ENCODE peak calls at places on chromosome 13, in five cellular contexts. One of them, this sample, is unnamed. For H3K27me3, the result is how much of the 10 kb centered on the place peaks cover.

GRCh38 chr13:57045816-57046691 is 94.7 kb upstream of the PRR20A start:
- DNase-seq in heart right ventricle: no peak
- DNase-seq in heart left ventricle: no peak
- DNase-seq in uterus: no peak
- DNase-seq in CD4-positive, alpha-beta T cell: no peak
- DNase-seq in this sample: no peak

GRCh38 chr13:114248011-114248410 is 13.3 kb downstream of the CDC16 start:
- DNase-seq in heart right ventricle: no peak
- DNase-seq in heart left ventricle: no peak
- DNase-seq in uterus: no peak
- DNase-seq in CD4-positive, alpha-beta T cell: no peak
- DNase-seq in this sample: no peak

GRCh38 chr13:70756088-70756487 is 647.8 kb upstream of the KLHL1 start:
- DNase-seq in heart right ventricle: no peak
- DNase-seq in heart left ventricle: no peak
- DNase-seq in uterus: no peak
- DNase-seq in CD4-positive, alpha-beta T cell: no peak
- DNase-seq in this sample: no peak

GRCh38 chr13:114146629-114147028 is 14.2 kb upstream of the RASA3 start:
- DNase-seq in heart right ventricle: no peak
- DNase-seq in heart left ventricle: peak
- DNase-seq in uterus: no peak
- DNase-seq in CD4-positive, alpha-beta T cell: no peak
- DNase-seq in this sample: no peak

GRCh38 chr13:73832203-73832602 is 302.0 kb downstream of the KLF12 start:
- DNase-seq in heart right ventricle: no peak
- DNase-seq in heart left ventricle: no peak
- DNase-seq in uterus: no peak
- DNase-seq in CD4-positive, alpha-beta T cell: no peak
- DNase-seq in this sample: no peak

GRCh38 chr13:23359882-23360281 is 73.6 kb downstream of the SACS start:
- DNase-seq in heart right ventricle: no peak
- DNase-seq in heart left ventricle: no peak
- DNase-seq in uterus: no peak
- DNase-seq in CD4-positive, alpha-beta T cell: no peak
- DNase-seq in this sample: no peak

GRCh38 chr13:51148952-51149573 is 38.0 kb upstream of the C13orf42 start:
- DNase-seq in heart right ventricle: peak
- DNase-seq in heart left ventricle: no peak
- DNase-seq in uterus: peak
- DNase-seq in CD4-positive, alpha-beta T cell: no peak
- DNase-seq in this sample: no peak

GRCh38 chr13:64871742-64872141 is 2358.4 kb downstream of the PCDH9 start:
- DNase-seq in heart right ventricle: peak
- DNase-seq in heart left ventricle: no peak
- DNase-seq in uterus: no peak
- DNase-seq in CD4-positive, alpha-beta T cell: no peak
- DNase-seq in this sample: no peak

GRCh38 chr13:109744512-109745051 is 41.8 kb downstream of the IRS2 start:
- DNase-seq in heart right ventricle: peak
- DNase-seq in heart left ventricle: peak
- DNase-seq in uterus: peak
- DNase-seq in CD4-positive, alpha-beta T cell: no peak
- DNase-seq in this sample: no peak
- H3K27ac ChIP-seq in heart right ventricle: no peak
- H3K27ac ChIP-seq in heart left ventricle: no peak
- H3K27ac ChIP-seq in uterus: no peak
- H3K27ac ChIP-seq in CD4-positive, alpha-beta T cell: no peak
- H3K27ac ChIP-seq in this sample: no peak

DNA sequence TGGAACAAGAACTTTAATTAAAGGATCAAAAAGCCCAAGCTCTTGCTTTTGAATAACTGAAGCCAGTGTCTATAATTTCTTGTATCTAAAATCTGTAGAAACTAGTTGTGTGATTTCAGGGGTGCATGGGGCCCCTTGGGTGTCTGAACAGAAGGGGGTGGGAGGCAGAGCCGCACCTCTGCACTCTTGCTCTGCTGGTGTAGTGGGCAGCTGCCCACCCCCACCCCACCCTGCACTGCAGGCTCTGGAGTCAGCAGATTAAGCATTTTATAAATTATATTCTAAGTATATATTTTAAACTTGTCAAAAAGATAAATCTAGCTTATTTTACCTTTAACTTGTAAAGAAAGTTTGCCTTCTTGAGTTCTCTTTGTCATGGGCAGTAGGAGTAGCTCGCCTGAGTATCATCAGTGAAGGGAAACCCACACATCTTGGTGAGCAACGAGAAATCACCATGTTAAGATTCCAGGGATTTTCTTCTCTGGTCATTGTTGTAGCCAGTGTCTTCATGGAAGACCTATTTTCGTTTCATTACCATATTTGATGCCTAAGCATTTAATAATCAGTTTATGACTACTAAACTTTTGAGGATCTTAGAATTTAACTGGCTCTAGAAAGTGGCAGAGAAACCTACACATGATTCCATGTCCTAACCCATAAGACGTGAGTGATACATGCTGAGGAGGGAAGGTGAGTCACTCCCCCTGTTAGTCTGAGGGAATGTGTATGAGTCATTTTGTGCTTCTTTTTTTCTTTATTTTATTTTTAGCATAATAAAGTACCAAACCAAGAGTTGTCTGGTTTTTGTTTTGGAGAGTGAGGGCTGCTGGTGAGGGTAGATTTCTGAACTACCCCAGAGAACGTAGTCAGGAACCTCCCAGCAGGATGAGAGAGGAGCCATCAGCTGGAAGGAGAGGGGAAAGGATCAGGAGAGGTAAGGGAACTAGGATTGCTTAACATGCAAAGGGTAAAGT is 7.7 kb downstream of the UBE2L5 start:
- DNase-seq in heart right ventricle: no peak
- DNase-seq in heart left ventricle: no peak
- DNase-seq in uterus: no peak
- DNase-seq in CD4-positive, alpha-beta T cell: no peak
- DNase-seq in this sample: no peak
- TF ChIP-seq CTCF in heart right ventricle: no peak
- TF ChIP-seq CTCF in heart left ventricle: no peak
- TF ChIP-seq CTCF in uterus: peak
- TF ChIP-seq CTCF in CD4-positive, alpha-beta T cell: no peak
- TF ChIP-seq CTCF in this sample: no peak

GRCh38 chr13:112053744-112054615 is 13.0 kb upstream of the SOX1 start:
- DNase-seq in heart right ventricle: no peak
- DNase-seq in heart left ventricle: no peak
- DNase-seq in uterus: no peak
- DNase-seq in CD4-positive, alpha-beta T cell: no peak
- DNase-seq in this sample: no peak

GRCh38 chr13:112055032-112055416 is 11.9 kb upstream of the SOX1 start:
- DNase-seq in heart right ventricle: no peak
- DNase-seq in heart left ventricle: no peak
- DNase-seq in uterus: no peak
- DNase-seq in CD4-positive, alpha-beta T cell: no peak
- DNase-seq in this sample: no peak

GRCh38 chr13:112053167-112053743 is 13.7 kb upstream of the SOX1 start:
- DNase-seq in heart right ventricle: no peak
- DNase-seq in heart left ventricle: no peak
- DNase-seq in uterus: no peak
- DNase-seq in CD4-positive, alpha-beta T cell: no peak
- DNase-seq in this sample: no peak

GRCh38 chr13:112055417-112056206 is 11.3 kb upstream of the SOX1 start:
- DNase-seq in heart right ventricle: no peak
- DNase-seq in heart left ventricle: no peak
- DNase-seq in uterus: no peak
- DNase-seq in CD4-positive, alpha-beta T cell: no peak
- DNase-seq in this sample: no peak

DNA sequence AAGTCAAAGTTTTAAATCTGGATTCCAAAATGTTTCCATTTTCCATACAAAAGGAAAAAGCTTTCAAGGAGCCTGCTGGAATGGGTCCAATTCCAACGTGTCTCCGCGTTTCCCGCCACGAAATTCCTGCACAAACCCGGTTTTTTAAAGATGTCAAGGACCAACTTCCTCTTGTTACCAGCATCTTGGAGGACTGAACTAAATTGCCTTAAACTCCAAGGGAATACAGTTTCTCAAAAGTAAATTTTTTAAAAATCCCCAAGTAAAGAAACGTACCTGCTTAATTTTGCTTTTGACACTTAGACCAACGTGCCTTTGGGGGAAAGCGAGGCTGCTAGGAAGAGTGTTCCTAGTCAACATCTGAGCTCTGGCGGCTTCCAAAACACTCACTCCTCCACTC is 12.3 kb upstream of the SOX1 start:
- DNase-seq in heart right ventricle: no peak
- DNase-seq in heart left ventricle: no peak
- DNase-seq in uterus: no peak
- DNase-seq in CD4-positive, alpha-beta T cell: no peak
- DNase-seq in this sample: no peak
- H3K27me3 ChIP-seq in heart right ventricle: half or more
- H3K27me3 ChIP-seq in heart left ventricle: half or more
- H3K27me3 ChIP-seq in uterus: under half
- H3K27me3 ChIP-seq in CD4-positive, alpha-beta T cell: half or more
- H3K27me3 ChIP-seq in this sample: under half

GRCh38 chr13:50129065-50129922 is 114.0 kb downstream of the KCNRG start:
- DNase-seq in heart right ventricle: no peak
- DNase-seq in heart left ventricle: no peak
- DNase-seq in uterus: no peak
- DNase-seq in CD4-positive, alpha-beta T cell: no peak
- DNase-seq in this sample: no peak
- H3K27ac ChIP-seq in heart right ventricle: peak
- H3K27ac ChIP-seq in heart left ventricle: no peak
- H3K27ac ChIP-seq in uterus: peak
- H3K27ac ChIP-seq in CD4-positive, alpha-beta T cell: peak
- H3K27ac ChIP-seq in this sample: no peak

This sample was measured in lung.